ENCODE peak calls at places on chromosomes 13 and 19, in four cellular contexts. One of them, this sample, is unnamed. For H3K4me1, the result is how much of the 10 kb centered on the place peaks cover.

GRCh38 chr13:85497652-85498051 is 301.6 kb downstream of the SLITRK6 start:
- DNase-seq in psoas muscle: no peak
- DNase-seq in tibial nerve: no peak
- DNase-seq in OCI-LY7: no peak
- DNase-seq in this sample: no peak

GRCh38 chr19:7595466-7596133 is at the start of gene CAMSAP3:
- DNase-seq in psoas muscle: no peak
- DNase-seq in tibial nerve: no peak
- DNase-seq in OCI-LY7: peak
- DNase-seq in this sample: peak

GRCh38 chr19:44689290-44690130 is 9.4 kb upstream of the CEACAM16 start:
- DNase-seq in psoas muscle: peak
- DNase-seq in tibial nerve: peak
- DNase-seq in OCI-LY7: peak
- DNase-seq in this sample: peak

GRCh38 chr13:43411741-43412140 is 375.0 kb downstream of the ENOX1 start:
- DNase-seq in psoas muscle: peak
- DNase-seq in tibial nerve: no peak
- DNase-seq in OCI-LY7: no peak
- DNase-seq in this sample: no peak

GRCh38 chr13:81012031-81012430 is 671.1 kb upstream of the SPRY2 start:
- DNase-seq in psoas muscle: no peak
- DNase-seq in tibial nerve: no peak
- DNase-seq in OCI-LY7: no peak
- DNase-seq in this sample: no peak

GRCh38 chr19:35562336-35562735 is 1.1 kb downstream of the ATP4A start:
- DNase-seq in psoas muscle: no peak
- DNase-seq in tibial nerve: no peak
- DNase-seq in OCI-LY7: no peak
- DNase-seq in this sample: no peak

GRCh38 chr13:101181076-101181685 is 235.1 kb downstream of the NALCN start:
- DNase-seq in psoas muscle: no peak
- DNase-seq in tibial nerve: no peak
- DNase-seq in OCI-LY7: no peak
- DNase-seq in this sample: no peak

GRCh38 chr19:10718205-10719196 is 622 bp downstream of the DNM2 start:
- DNase-seq in psoas muscle: peak
- DNase-seq in tibial nerve: no peak
- DNase-seq in OCI-LY7: peak
- DNase-seq in this sample: peak

GRCh38 chr19:12769689-12770088 is 5.7 kb downstream of the HOOK2 start:
- DNase-seq in psoas muscle: no peak
- DNase-seq in tibial nerve: no peak
- DNase-seq in OCI-LY7: no peak
- DNase-seq in this sample: no peak

GRCh38 chr13:50731400-50731799 is 112.1 kb downstream of the DLEU7 start:
- DNase-seq in psoas muscle: no peak
- DNase-seq in tibial nerve: no peak
- DNase-seq in OCI-LY7: no peak
- DNase-seq in this sample: no peak

GRCh38 chr19:39590265-39590664 is 12.1 kb upstream of the LGALS13 start:
- DNase-seq in psoas muscle: no peak
- DNase-seq in tibial nerve: no peak
- DNase-seq in OCI-LY7: no peak
- DNase-seq in this sample: no peak

GRCh38 chr13:111344471-111345191 is 24.2 kb downstream of the TEX29 start:
- DNase-seq in psoas muscle: peak
- DNase-seq in tibial nerve: no peak
- DNase-seq in OCI-LY7: no peak
- DNase-seq in this sample: peak

GRCh38 chr13:95503662-95504061 is 48.9 kb upstream of the CLDN10 start:
- DNase-seq in psoas muscle: no peak
- DNase-seq in tibial nerve: no peak
- DNase-seq in OCI-LY7: no peak
- DNase-seq in this sample: no peak

GRCh38 chr13:59270327-59270726 is 893.4 kb downstream of the DIAPH3 start:
- DNase-seq in psoas muscle: no peak
- DNase-seq in tibial nerve: no peak
- DNase-seq in OCI-LY7: no peak
- DNase-seq in this sample: no peak

GRCh38 chr19:10501971-10502523 is 1.1 kb downstream of the KEAP1 start:
- DNase-seq in psoas muscle: peak
- DNase-seq in tibial nerve: peak
- DNase-seq in OCI-LY7: peak
- DNase-seq in this sample: peak

GRCh38 chr13:43551897-43552456 is 234.8 kb downstream of the ENOX1 start:
- DNase-seq in psoas muscle: no peak
- DNase-seq in tibial nerve: no peak
- DNase-seq in OCI-LY7: no peak
- DNase-seq in this sample: no peak

GRCh38 chr13:105961438-105961837 is 574.0 kb downstream of the EFNB2 start:
- DNase-seq in psoas muscle: no peak
- DNase-seq in tibial nerve: no peak
- DNase-seq in OCI-LY7: no peak
- DNase-seq in this sample: no peak

GRCh38 chr19:34259367-34259865 is 5.1 kb downstream of the GARRE1 start:
- DNase-seq in psoas muscle: no peak
- DNase-seq in tibial nerve: no peak
- DNase-seq in OCI-LY7: no peak
- DNase-seq in this sample: no peak
- H3K4me1 ChIP-seq in psoas muscle: half or more
- H3K4me1 ChIP-seq in tibial nerve: under half
- H3K4me1 ChIP-seq in OCI-LY7: under half
- H3K4me1 ChIP-seq in this sample: half or more

DNA sequence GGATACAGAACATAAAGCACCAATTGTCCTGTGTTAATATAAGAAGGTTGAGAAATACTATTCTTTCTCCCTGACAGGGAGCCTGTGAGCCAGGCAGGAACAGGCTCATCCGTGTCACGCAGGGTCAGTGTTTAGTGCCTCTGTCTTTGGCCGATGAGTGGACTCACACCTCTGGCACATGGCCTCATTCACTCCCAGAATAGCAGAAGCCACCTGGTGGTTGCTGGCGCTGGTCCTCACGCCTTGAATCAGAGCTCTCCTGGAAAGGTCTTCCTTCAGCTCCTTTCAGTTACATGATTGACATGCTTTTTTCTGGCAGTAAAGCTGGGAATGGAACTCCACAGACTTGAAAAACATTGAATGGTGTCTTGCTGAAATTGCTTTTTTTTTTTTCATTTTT is 28.1 kb upstream of the SIAH3 start:
- DNase-seq in psoas muscle: peak
- DNase-seq in tibial nerve: no peak
- DNase-seq in OCI-LY7: peak
- DNase-seq in this sample: peak
- TF ChIP-seq CTCF in psoas muscle: peak
- TF ChIP-seq CTCF in tibial nerve: no peak
- TF ChIP-seq CTCF in OCI-LY7: peak
- TF ChIP-seq CTCF in this sample: no peak

GRCh38 chr13:48712141-48712540 is 58.4 kb downstream of the CYSLTR2 start:
- DNase-seq in psoas muscle: no peak
- DNase-seq in tibial nerve: no peak
- DNase-seq in OCI-LY7: no peak
- DNase-seq in this sample: no peak

GRCh38 chr13:48707405-48707804 is 53.7 kb downstream of the CYSLTR2 start:
- DNase-seq in psoas muscle: no peak
- DNase-seq in tibial nerve: no peak
- DNase-seq in OCI-LY7: no peak
- DNase-seq in this sample: no peak

GRCh38 chr13:48710160-48710559 is 56.4 kb downstream of the CYSLTR2 start:
- DNase-seq in psoas muscle: no peak
- DNase-seq in tibial nerve: no peak
- DNase-seq in OCI-LY7: no peak
- DNase-seq in this sample: no peak

GRCh38 chr13:48709213-48709612 is 55.5 kb downstream of the CYSLTR2 start:
- DNase-seq in psoas muscle: no peak
- DNase-seq in tibial nerve: no peak
- DNase-seq in OCI-LY7: no peak
- DNase-seq in this sample: no peak

GRCh38 chr13:48708764-48709163 is 55.0 kb downstream of the CYSLTR2 start:
- DNase-seq in psoas muscle: no peak
- DNase-seq in tibial nerve: no peak
- DNase-seq in OCI-LY7: no peak
- DNase-seq in this sample: no peak
- H3K4me1 ChIP-seq in psoas muscle: under half
- H3K4me1 ChIP-seq in tibial nerve: under half
- H3K4me1 ChIP-seq in OCI-LY7: under half
- H3K4me1 ChIP-seq in this sample: under half

DNA sequence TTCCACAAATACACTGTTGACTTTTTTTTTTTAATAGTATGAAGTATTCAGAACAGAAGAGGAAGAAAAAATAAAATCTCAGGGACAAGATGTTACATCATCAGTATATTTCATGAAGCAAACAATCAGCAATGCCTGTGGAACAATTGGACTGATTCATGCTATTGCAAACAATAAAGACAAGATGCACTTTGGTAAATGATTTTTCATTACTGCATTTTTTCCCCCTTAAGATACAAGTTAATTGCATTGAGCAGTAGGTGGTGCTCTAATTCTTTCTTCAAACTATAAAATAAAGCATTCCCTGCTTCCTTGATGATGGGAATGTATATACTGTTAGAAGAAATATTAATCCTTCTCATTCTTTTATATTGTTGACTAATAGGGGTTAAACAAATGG is 17.1 kb downstream of the UCHL3 start:
- DNase-seq in psoas muscle: no peak
- DNase-seq in tibial nerve: no peak
- DNase-seq in OCI-LY7: peak
- DNase-seq in this sample: no peak
- TF ChIP-seq CTCF in psoas muscle: peak
- TF ChIP-seq CTCF in tibial nerve: no peak
- TF ChIP-seq CTCF in OCI-LY7: peak
- TF ChIP-seq CTCF in this sample: no peak

GRCh38 chr13:71780546-71780945 is 86.5 kb downstream of the DACH1 start:
- DNase-seq in psoas muscle: no peak
- DNase-seq in tibial nerve: no peak
- DNase-seq in OCI-LY7: no peak
- DNase-seq in this sample: no peak

GRCh38 chr13:71787461-71787860 is 79.5 kb downstream of the DACH1 start:
- DNase-seq in psoas muscle: no peak
- DNase-seq in tibial nerve: no peak
- DNase-seq in OCI-LY7: no peak
- DNase-seq in this sample: no peak

GRCh38 chr13:71789952-71790351 is 77.1 kb downstream of the DACH1 start:
- DNase-seq in psoas muscle: no peak
- DNase-seq in tibial nerve: no peak
- DNase-seq in OCI-LY7: no peak
- DNase-seq in this sample: no peak

GRCh38 chr13:71786815-71787214 is 80.2 kb downstream of the DACH1 start:
- DNase-seq in psoas muscle: no peak
- DNase-seq in tibial nerve: no peak
- DNase-seq in OCI-LY7: no peak
- DNase-seq in this sample: no peak

DNA sequence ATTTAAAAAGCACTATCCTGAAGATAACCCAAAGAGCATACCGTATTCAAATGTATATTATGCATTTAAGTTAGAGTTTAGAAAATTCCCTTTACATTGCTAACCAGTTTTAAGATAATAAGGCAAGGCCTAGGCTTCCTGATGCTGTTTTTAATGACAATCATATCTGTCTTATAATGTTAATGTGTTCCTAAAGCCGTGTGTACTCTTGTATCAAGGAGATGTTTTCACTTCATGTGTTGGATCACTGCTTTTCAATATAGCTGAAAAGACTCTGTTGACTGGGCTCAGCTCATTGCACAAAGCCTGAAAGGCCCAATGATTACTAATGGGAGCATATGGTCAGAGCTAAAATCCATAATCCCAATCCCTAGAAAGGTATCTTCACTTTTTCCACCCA is 81.6 kb downstream of the DACH1 start:
- DNase-seq in psoas muscle: no peak
- DNase-seq in tibial nerve: no peak
- DNase-seq in OCI-LY7: no peak
- DNase-seq in this sample: no peak
- H3K4me1 ChIP-seq in psoas muscle: under half
- H3K4me1 ChIP-seq in tibial nerve: under half
- H3K4me1 ChIP-seq in OCI-LY7: under half
- H3K4me1 ChIP-seq in this sample: under half

DNA sequence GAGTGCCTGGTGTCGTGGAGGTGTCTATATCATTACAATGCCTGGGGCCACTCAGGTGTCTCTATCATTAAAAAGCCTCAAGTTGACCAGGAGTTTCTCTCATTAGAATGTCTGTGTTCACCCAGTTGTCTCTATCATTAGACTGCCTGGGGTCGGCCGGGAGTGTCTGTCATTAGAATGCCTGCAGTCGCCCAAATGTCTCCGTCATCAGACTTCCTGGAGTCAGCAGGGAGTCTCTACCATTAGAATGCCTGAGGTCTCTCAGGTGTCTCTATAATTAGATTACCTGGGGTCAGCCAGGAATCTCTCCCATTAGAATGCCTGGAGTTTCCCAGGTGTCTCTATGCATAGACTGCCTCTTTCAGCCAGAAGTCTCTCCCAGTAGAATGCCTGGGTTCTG is 1477.6 kb downstream of the UQCRFS1 start:
- DNase-seq in psoas muscle: no peak
- DNase-seq in tibial nerve: no peak
- DNase-seq in OCI-LY7: no peak
- DNase-seq in this sample: no peak
- TF ChIP-seq CTCF in psoas muscle: no peak
- TF ChIP-seq CTCF in tibial nerve: no peak
- TF ChIP-seq CTCF in OCI-LY7: no peak
- TF ChIP-seq CTCF in this sample: no peak

DNA sequence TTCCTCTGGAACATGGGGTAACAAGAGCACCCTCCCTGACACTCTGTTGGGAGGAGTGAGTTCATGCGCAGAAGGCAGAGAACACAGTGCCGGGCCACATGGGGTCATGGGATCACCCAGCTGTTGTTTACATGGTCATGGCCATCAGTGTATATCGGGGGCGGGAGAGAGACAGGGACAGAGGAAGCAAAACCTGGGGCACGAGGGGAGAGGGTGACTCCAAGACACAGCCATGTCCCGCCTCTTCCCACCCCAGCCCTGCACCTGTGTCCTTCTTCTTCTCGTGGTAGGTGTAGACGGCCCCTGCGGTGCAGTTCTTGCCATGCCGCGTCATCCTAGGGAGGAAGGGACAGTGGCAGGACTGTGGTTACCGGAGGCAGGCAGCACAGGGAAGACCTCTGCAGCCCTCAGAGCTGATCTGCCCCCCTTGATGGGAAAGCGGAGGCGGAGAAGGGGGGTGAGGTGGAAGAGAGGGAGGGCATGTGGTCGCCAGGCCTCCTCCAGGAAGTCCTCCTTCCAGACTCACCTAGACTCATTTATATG is 19.9 kb downstream of the NOSIP start:
- DNase-seq in psoas muscle: peak
- DNase-seq in tibial nerve: no peak
- DNase-seq in OCI-LY7: no peak
- DNase-seq in this sample: peak
- H3K4me1 ChIP-seq in psoas muscle: half or more
- H3K4me1 ChIP-seq in tibial nerve: under half
- H3K4me1 ChIP-seq in OCI-LY7: under half
- H3K4me1 ChIP-seq in this sample: half or more

This sample was measured in body of pancreas.